ENCODE peak calls at places on chromosome 20, in six cellular contexts. One of them, this sample, is unnamed. For H3K4me1, the result is how much of the 10 kb centered on the place peaks cover.

GRCh38 chr20:47400685-47401084 is 44.2 kb upstream of the ZMYND8 start:
- DNase-seq in MM.1S: no peak
- DNase-seq in fibroblast of lung: no peak
- DNase-seq in colonic mucosa: no peak
- DNase-seq in PC-3: peak
- DNase-seq in endodermal cell: peak
- DNase-seq in this sample: no peak

GRCh38 chr20:33490023-33490933 is at the start of gene CBFA2T2:
- DNase-seq in colonic mucosa: peak
- DNase-seq in MM.1S: peak
- DNase-seq in endodermal cell: no peak
- DNase-seq in PC-3: peak
- DNase-seq in fibroblast of lung: peak
- DNase-seq in this sample: peak

GRCh38 chr20:35506872-35507638 is 22.4 kb downstream of the C20orf173 start:
- DNase-seq in fibroblast of lung: peak
- DNase-seq in MM.1S: no peak
- DNase-seq in endodermal cell: no peak
- DNase-seq in colonic mucosa: no peak
- DNase-seq in PC-3: peak
- DNase-seq in this sample: no peak

GRCh38 chr20:51767018-51767866 is 948 bp downstream of the ATP9A start:
- DNase-seq in fibroblast of lung: peak
- DNase-seq in MM.1S: peak
- DNase-seq in endodermal cell: peak
- DNase-seq in PC-3: peak
- DNase-seq in colonic mucosa: peak
- DNase-seq in this sample: peak

GRCh38 chr20:44074252-44075151 is 112.5 kb downstream of the JPH2 start:
- DNase-seq in MM.1S: no peak
- DNase-seq in endodermal cell: no peak
- DNase-seq in colonic mucosa: no peak
- DNase-seq in PC-3: peak
- DNase-seq in fibroblast of lung: peak
- DNase-seq in this sample: peak

GRCh38 chr20:36929290-36929689 is 22.2 kb downstream of the SAMHD1 start:
- DNase-seq in colonic mucosa: no peak
- DNase-seq in MM.1S: no peak
- DNase-seq in PC-3: no peak
- DNase-seq in endodermal cell: peak
- DNase-seq in fibroblast of lung: peak
- DNase-seq in this sample: no peak

GRCh38 chr20:24981282-24981681 is 11.3 kb downstream of the APMAP start:
- DNase-seq in MM.1S: no peak
- DNase-seq in colonic mucosa: no peak
- DNase-seq in fibroblast of lung: no peak
- DNase-seq in endodermal cell: peak
- DNase-seq in PC-3: no peak
- DNase-seq in this sample: no peak

GRCh38 chr20:917416-917815 is 1.3 kb upstream of the ANGPT4 start:
- DNase-seq in MM.1S: no peak
- DNase-seq in colonic mucosa: no peak
- DNase-seq in fibroblast of lung: no peak
- DNase-seq in endodermal cell: no peak
- DNase-seq in PC-3: no peak
- DNase-seq in this sample: no peak

GRCh38 chr20:48197034-48197433 is 411.8 kb upstream of the SULF2 start:
- DNase-seq in colonic mucosa: no peak
- DNase-seq in PC-3: no peak
- DNase-seq in MM.1S: no peak
- DNase-seq in endodermal cell: no peak
- DNase-seq in fibroblast of lung: no peak
- DNase-seq in this sample: no peak

GRCh38 chr20:22106308-22106938 is 401.0 kb downstream of the PAX1 start:
- DNase-seq in MM.1S: peak
- DNase-seq in PC-3: peak
- DNase-seq in colonic mucosa: no peak
- DNase-seq in fibroblast of lung: no peak
- DNase-seq in endodermal cell: peak
- DNase-seq in this sample: no peak

GRCh38 chr20:21456207-21456606 is 57.7 kb downstream of the NKX2-2 start:
- DNase-seq in colonic mucosa: no peak
- DNase-seq in endodermal cell: no peak
- DNase-seq in PC-3: no peak
- DNase-seq in MM.1S: no peak
- DNase-seq in fibroblast of lung: no peak
- DNase-seq in this sample: no peak

GRCh38 chr20:16518068-16518783 is 55.0 kb downstream of the KIF16B start:
- DNase-seq in PC-3: peak
- DNase-seq in MM.1S: no peak
- DNase-seq in fibroblast of lung: peak
- DNase-seq in colonic mucosa: peak
- DNase-seq in endodermal cell: peak
- DNase-seq in this sample: no peak

GRCh38 chr20:2691663-2692035 is 931 bp upstream of the EBF4 start:
- DNase-seq in fibroblast of lung: no peak
- DNase-seq in MM.1S: no peak
- DNase-seq in PC-3: no peak
- DNase-seq in colonic mucosa: no peak
- DNase-seq in endodermal cell: peak
- DNase-seq in this sample: no peak

GRCh38 chr20:33148040-33148439 is 19.9 kb upstream of the BPIFA2 start:
- DNase-seq in PC-3: no peak
- DNase-seq in colonic mucosa: no peak
- DNase-seq in endodermal cell: peak
- DNase-seq in fibroblast of lung: no peak
- DNase-seq in MM.1S: no peak
- DNase-seq in this sample: no peak

GRCh38 chr20:8388146-8388545 is 256.1 kb downstream of the PLCB1 start:
- DNase-seq in PC-3: peak
- DNase-seq in endodermal cell: no peak
- DNase-seq in fibroblast of lung: peak
- DNase-seq in MM.1S: no peak
- DNase-seq in colonic mucosa: no peak
- DNase-seq in this sample: no peak

GRCh38 chr20:3839328-3839727 is 7.3 kb upstream of the MAVS start:
- DNase-seq in PC-3: no peak
- DNase-seq in MM.1S: peak
- DNase-seq in colonic mucosa: no peak
- DNase-seq in fibroblast of lung: no peak
- DNase-seq in endodermal cell: no peak
- DNase-seq in this sample: no peak

GRCh38 chr20:22700387-22700786 is 116.0 kb upstream of the FOXA2 start:
- DNase-seq in colonic mucosa: no peak
- DNase-seq in endodermal cell: no peak
- DNase-seq in PC-3: peak
- DNase-seq in MM.1S: no peak
- DNase-seq in fibroblast of lung: no peak
- DNase-seq in this sample: no peak

GRCh38 chr20:46056970-46057855 is 28.2 kb downstream of the SLC12A5 start:
- DNase-seq in endodermal cell: peak
- DNase-seq in fibroblast of lung: peak
- DNase-seq in MM.1S: no peak
- DNase-seq in colonic mucosa: peak
- DNase-seq in PC-3: no peak
- DNase-seq in this sample: no peak

GRCh38 chr20:38317422-38317821 is 13.5 kb downstream of the BPI start:
- DNase-seq in endodermal cell: no peak
- DNase-seq in PC-3: no peak
- DNase-seq in MM.1S: no peak
- DNase-seq in colonic mucosa: no peak
- DNase-seq in fibroblast of lung: no peak
- DNase-seq in this sample: no peak

GRCh38 chr20:3084986-3085360 is 449 bp upstream of the AVP start:
- DNase-seq in PC-3: no peak
- DNase-seq in endodermal cell: no peak
- DNase-seq in fibroblast of lung: no peak
- DNase-seq in MM.1S: no peak
- DNase-seq in colonic mucosa: no peak
- DNase-seq in this sample: no peak

GRCh38 chr20:8601542-8601912 is 467.4 kb upstream of the PLCB4 start:
- DNase-seq in PC-3: no peak
- DNase-seq in fibroblast of lung: no peak
- DNase-seq in endodermal cell: no peak
- DNase-seq in MM.1S: no peak
- DNase-seq in colonic mucosa: no peak
- DNase-seq in this sample: no peak

GRCh38 chr20:10427060-10427692 is 6.8 kb downstream of the MKKS start:
- DNase-seq in endodermal cell: peak
- DNase-seq in PC-3: peak
- DNase-seq in fibroblast of lung: peak
- DNase-seq in colonic mucosa: peak
- DNase-seq in MM.1S: peak
- DNase-seq in this sample: peak

GRCh38 chr20:44411757-44412401 is 56.4 kb downstream of the HNF4A start:
- DNase-seq in fibroblast of lung: no peak
- DNase-seq in colonic mucosa: no peak
- DNase-seq in endodermal cell: no peak
- DNase-seq in PC-3: no peak
- DNase-seq in MM.1S: no peak
- DNase-seq in this sample: no peak

GRCh38 chr20:62359491-62360121 is 7.5 kb downstream of the LAMA5 start:
- DNase-seq in fibroblast of lung: peak
- DNase-seq in PC-3: peak
- DNase-seq in endodermal cell: peak
- DNase-seq in MM.1S: no peak
- DNase-seq in colonic mucosa: no peak
- DNase-seq in this sample: peak

GRCh38 chr20:49386848-49387605 is 95.4 kb downstream of the KCNB1 start:
- DNase-seq in MM.1S: no peak
- DNase-seq in fibroblast of lung: no peak
- DNase-seq in endodermal cell: no peak
- DNase-seq in colonic mucosa: no peak
- DNase-seq in PC-3: no peak
- DNase-seq in this sample: peak

GRCh38 chr20:521860-522259 is 21.7 kb downstream of the CSNK2A1 start:
- DNase-seq in endodermal cell: no peak
- DNase-seq in PC-3: no peak
- DNase-seq in colonic mucosa: no peak
- DNase-seq in MM.1S: no peak
- DNase-seq in fibroblast of lung: no peak
- DNase-seq in this sample: no peak

GRCh38 chr20:57795347-57795697 is 85.5 kb upstream of the PMEPA1 start:
- DNase-seq in endodermal cell: no peak
- DNase-seq in MM.1S: no peak
- DNase-seq in colonic mucosa: no peak
- DNase-seq in PC-3: peak
- DNase-seq in fibroblast of lung: peak
- DNase-seq in this sample: no peak

GRCh38 chr20:50491926-50492634 is 18.1 kb upstream of the PTPN1 start:
- DNase-seq in MM.1S: no peak
- DNase-seq in endodermal cell: no peak
- DNase-seq in colonic mucosa: peak
- DNase-seq in fibroblast of lung: peak
- DNase-seq in PC-3: no peak
- DNase-seq in this sample: no peak

GRCh38 chr20:24289737-24290481 is 179.5 kb upstream of the SYNDIG1 start:
- DNase-seq in endodermal cell: peak
- DNase-seq in fibroblast of lung: no peak
- DNase-seq in MM.1S: no peak
- DNase-seq in PC-3: no peak
- DNase-seq in colonic mucosa: no peak
- DNase-seq in this sample: no peak

GRCh38 chr20:52708137-52708536 is 264.0 kb upstream of the TSHZ2 start:
- DNase-seq in endodermal cell: no peak
- DNase-seq in colonic mucosa: no peak
- DNase-seq in PC-3: no peak
- DNase-seq in MM.1S: no peak
- DNase-seq in fibroblast of lung: no peak
- DNase-seq in this sample: no peak

GRCh38 chr20:43755851-43756250 is 29.0 kb upstream of the GTSF1L start:
- DNase-seq in endodermal cell: no peak
- DNase-seq in PC-3: no peak
- DNase-seq in fibroblast of lung: peak
- DNase-seq in colonic mucosa: no peak
- DNase-seq in MM.1S: no peak
- DNase-seq in this sample: no peak

GRCh38 chr20:61765871-61766654 is 299.6 kb downstream of the TAF4 start:
- DNase-seq in PC-3: no peak
- DNase-seq in MM.1S: no peak
- DNase-seq in colonic mucosa: no peak
- DNase-seq in endodermal cell: peak
- DNase-seq in fibroblast of lung: no peak
- DNase-seq in this sample: no peak

GRCh38 chr20:6430381-6430780 is 307.6 kb upstream of the FERMT1 start:
- DNase-seq in colonic mucosa: no peak
- DNase-seq in PC-3: no peak
- DNase-seq in fibroblast of lung: no peak
- DNase-seq in MM.1S: no peak
- DNase-seq in endodermal cell: no peak
- DNase-seq in this sample: no peak
- H3K9ac ChIP-seq in colonic mucosa: no peak
- H3K9ac ChIP-seq in PC-3: no peak
- H3K9ac ChIP-seq in fibroblast of lung: no peak
- H3K9ac ChIP-seq in MM.1S: no peak
- H3K9ac ChIP-seq in endodermal cell: no peak
- H3K9ac ChIP-seq in this sample: no peak

GRCh38 chr20:63636752-63637633 is 10.1 kb upstream of the GMEB2 start:
- DNase-seq in colonic mucosa: no peak
- DNase-seq in endodermal cell: no peak
- DNase-seq in MM.1S: no peak
- DNase-seq in fibroblast of lung: peak
- DNase-seq in PC-3: no peak
- DNase-seq in this sample: no peak
- H3K4me1 ChIP-seq in colonic mucosa: under half
- H3K4me1 ChIP-seq in endodermal cell: under half
- H3K4me1 ChIP-seq in MM.1S: under half
- H3K4me1 ChIP-seq in fibroblast of lung: under half
- H3K4me1 ChIP-seq in PC-3: under half
- H3K4me1 ChIP-seq in this sample: under half

DNA sequence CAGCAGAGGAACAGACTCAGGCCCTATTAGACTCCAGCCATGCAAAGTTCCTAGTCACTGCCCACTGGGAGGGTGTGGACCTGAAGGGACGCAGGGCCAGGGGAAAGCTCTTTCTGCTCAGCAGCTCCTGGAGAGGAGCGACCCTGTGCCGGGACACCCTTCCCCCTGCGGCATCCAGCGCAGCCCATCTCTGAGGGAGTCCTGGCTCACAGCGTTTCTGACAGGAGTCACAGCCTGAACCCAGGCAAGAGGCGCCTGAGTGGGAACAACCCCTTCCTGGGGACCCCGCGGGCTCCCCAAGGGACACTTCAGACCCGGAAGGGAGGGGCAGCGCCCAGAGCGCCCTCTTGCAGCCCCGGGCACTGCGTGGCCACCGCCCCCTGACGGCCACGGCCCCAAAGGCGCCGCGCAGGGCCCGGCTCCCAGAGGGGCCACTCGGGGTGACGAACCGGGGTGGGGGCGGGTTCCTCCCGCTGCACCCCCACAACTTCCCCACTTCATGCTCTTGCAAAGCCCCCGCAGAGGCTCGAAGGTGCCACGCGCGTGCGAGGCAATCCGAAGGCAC is 853 bp downstream of the UCKL1 start:
- DNase-seq in colonic mucosa: no peak
- DNase-seq in endodermal cell: peak
- DNase-seq in PC-3: peak
- DNase-seq in MM.1S: no peak
- DNase-seq in fibroblast of lung: peak
- DNase-seq in this sample: peak
- H3K9ac ChIP-seq in colonic mucosa: peak
- H3K9ac ChIP-seq in endodermal cell: peak
- H3K9ac ChIP-seq in PC-3: peak
- H3K9ac ChIP-seq in MM.1S: peak
- H3K9ac ChIP-seq in fibroblast of lung: peak
- H3K9ac ChIP-seq in this sample: peak

GRCh38 chr20:17556842-17557674 is 12.8 kb upstream of the DSTN start:
- DNase-seq in MM.1S: no peak
- DNase-seq in colonic mucosa: peak
- DNase-seq in fibroblast of lung: peak
- DNase-seq in PC-3: peak
- DNase-seq in endodermal cell: peak
- DNase-seq in this sample: peak
- H3K4me1 ChIP-seq in MM.1S: under half
- H3K4me1 ChIP-seq in colonic mucosa: under half
- H3K4me1 ChIP-seq in fibroblast of lung: under half
- H3K4me1 ChIP-seq in PC-3: under half
- H3K4me1 ChIP-seq in endodermal cell: under half
- H3K4me1 ChIP-seq in this sample: under half